ENCODE peak calls at places on chromosomes 12 and 14, in ten cellular contexts. O is NCI-H460; F is HTR-8/SVneo; S is naive thymus-derived CD8-positive, alpha-beta T cell; K is Calu3; L is substantia nigra; V is uterus; T is stimulated activated CD4-positive, alpha-beta T cell treated with anti-CD3 and anti-CD28 coated beads, Interleukin-1b, Interleukin-23, amount 100 ng/mL, for 1 hour; Q is hepatocyte; I is foreskin fibroblast. G is an unnamed sample.

GRCh38 chr12:128606538-128606937 is 217.2 kb downstream of the SLC15A4 start:
- DNase-seq in F (no peak), K (no peak), Q (no peak), S (no peak), I (no peak), L (no peak), V (no peak), T (no peak), O (no peak), G (no peak)

GRCh38 chr12:39112064-39112463 is 206.7 kb upstream of the CPNE8 start:
- DNase-seq in F (no peak), L (no peak), T (no peak), O (no peak), V (no peak), Q (no peak), K (no peak), S (no peak), I (no peak), G (no peak)

GRCh38 chr14:66853311-66853710 is 335.9 kb upstream of the GARIN2 start:
- DNase-seq in K (no peak), O (no peak), F (no peak), T (no peak), I (no peak), S (no peak), Q (no peak), L (no peak), V (no peak), G (no peak)

GRCh38 chr12:111705672-111706071 is 19.8 kb downstream of the ACAD10 start:
- DNase-seq in L (no peak), S (no peak), K (no peak), V (no peak), Q (no peak), F (no peak), O (no peak), I (no peak), T (no peak), G (no peak)

GRCh38 chr12:51600721-51601120 is 9.7 kb downstream of the SCN8A start:
- DNase-seq in I (no peak), K (no peak), T (no peak), O (no peak), V (no peak), S (no peak), F (no peak), L (no peak), Q (no peak), G (no peak)

GRCh38 chr12:47717443-47718193 is 7.7 kb downstream of the ENDOU start:
- DNase-seq in L (peak), F (peak), Q (peak), I (peak), S (peak), T (no peak), O (peak), K (peak), V (peak), G (no peak)

GRCh38 chr12:93819048-93819491 is 141.9 kb downstream of the CRADD start:
- DNase-seq in L (peak), I (peak), O (no peak), V (peak), F (no peak), S (no peak), T (no peak), Q (peak), K (no peak), G (no peak)

GRCh38 chr14:102464846-102465341 is 44.7 kb downstream of the ANKRD9 start:
- DNase-seq in T (no peak), Q (peak), F (no peak), V (no peak), L (no peak), S (no peak), K (no peak), O (no peak), I (no peak), G (no peak)

GRCh38 chr14:33737446-33737845 is 213.4 kb downstream of the EGLN3 start:
- DNase-seq in Q (no peak), S (no peak), V (no peak), F (peak), I (peak), T (no peak), O (no peak), K (no peak), L (no peak), G (no peak)

GRCh38 chr14:102805454-102805891 is 28.2 kb downstream of the TRAF3 start:
- DNase-seq in I (no peak), K (no peak), V (no peak), T (no peak), F (peak), O (no peak), Q (no peak), S (no peak), L (no peak), G (peak)

GRCh38 chr14:22523283-22523682 is 65.7 kb downstream of the DAD1 start:
- DNase-seq in V (no peak), S (no peak), O (no peak), F (no peak), L (no peak), T (no peak), Q (no peak), I (no peak), K (no peak), G (no peak)

GRCh38 chr12:25361511-25361910 is 110.8 kb upstream of the KRAS start:
- DNase-seq in I (no peak), Q (no peak), L (no peak), F (no peak), T (no peak), S (no peak), K (no peak), V (no peak), O (no peak), G (no peak)

GRCh38 chr12:76866146-76866545 is 12.7 kb downstream of the CSRP2 start:
- DNase-seq in I (peak), Q (no peak), L (no peak), T (no peak), K (no peak), F (no peak), S (no peak), O (no peak), V (no peak), G (no peak)

GRCh38 chr14:101839236-101839635 is 77.7 kb downstream of the PPP2R5C start:
- DNase-seq in S (no peak), V (no peak), O (no peak), F (no peak), T (no peak), Q (no peak), L (no peak), K (no peak), I (no peak), G (no peak)

GRCh38 chr14:102066041-102066451 is 20.8 kb downstream of the HSP90AA1 start:
- DNase-seq in O (no peak), Q (no peak), K (no peak), V (no peak), T (no peak), S (no peak), L (no peak), I (no peak), F (no peak), G (no peak)

GRCh38 chr12:64625243-64626077 is 15.2 kb downstream of the RASSF3 start:
- DNase-seq in I (peak), Q (peak), T (no peak), K (peak), O (no peak), V (peak), F (no peak), S (no peak), L (peak), G (peak)

GRCh38 chr12:122411537-122411936 is 10.9 kb downstream of the CLIP1 start:
- DNase-seq in I (no peak), S (no peak), L (peak), O (no peak), F (no peak), T (no peak), V (no peak), Q (no peak), K (no peak), G (no peak)

GRCh38 chr14:59333668-59334067 is 131.5 kb downstream of the GPR135 start:
- DNase-seq in V (no peak), I (peak), O (no peak), F (peak), L (no peak), S (no peak), Q (peak), K (no peak), T (no peak), G (no peak)

GRCh38 chr12:109881752-109882151 is 1.4 kb upstream of the GLTP start:
- DNase-seq in F (no peak), V (no peak), L (no peak), K (no peak), O (peak), I (no peak), Q (no peak), T (no peak), S (no peak), G (no peak)

GRCh38 chr14:90936757-90937440 is 120.7 kb upstream of the TTC7B start:
- DNase-seq in F (no peak), Q (no peak), K (no peak), L (no peak), T (no peak), V (no peak), I (no peak), S (no peak), O (no peak), G (no peak)

GRCh38 chr14:71556730-71557129 is 375.5 kb upstream of the RGS6 start:
- DNase-seq in O (no peak), I (no peak), S (no peak), L (no peak), T (no peak), F (no peak), K (no peak), V (no peak), Q (no peak), G (no peak)